ENCODE peak calls at places on chromosomes 2 and 18, in five cellular contexts. W is psoas muscle, U is spleen, V is B cell, J is epithelial cell of esophagus. E is an unnamed sample.

GRCh38 chr18:61823595-61823994 is 69.2 kb downstream of the RNF152 start:
- DNase-seq in W (no peak), U (no peak), V (no peak), J (no peak), E (no peak)

GRCh38 chr2:26585100-26585499 is 56.1 kb downstream of the CIB4 start:
- DNase-seq in W (no peak), U (peak), V (no peak), J (no peak), E (no peak)

GRCh38 chr2:222440670-222441422 is 16.5 kb downstream of the SGPP2 start:
- DNase-seq in W (no peak), U (no peak), V (no peak), J (no peak), E (peak)

GRCh38 chr18:79600596-79600995 is 79.0 kb upstream of the CTDP1 start:
- DNase-seq in W (peak), U (peak), V (no peak), J (no peak), E (no peak)

GRCh38 chr2:172106128-172106961 is 3.6 kb upstream of the DLX2 start:
- DNase-seq in W (peak), U (peak), V (peak), J (peak), E (peak)

GRCh38 chr2:58215429-58215828 is 25.7 kb downstream of the FANCL start:
- DNase-seq in W (no peak), U (no peak), V (no peak), J (no peak), E (no peak)

GRCh38 chr2:88481937-88482336 is 29.4 kb upstream of the FOXI3 start:
- DNase-seq in W (no peak), U (no peak), V (no peak), J (peak), E (peak)

GRCh38 chr2:231152800-231153557 is 28.1 kb upstream of the HTR2B start:
- DNase-seq in W (no peak), U (no peak), V (no peak), J (no peak), E (no peak)

GRCh38 chr2:27915191-27915590 is 24.7 kb downstream of the BABAM2 start:
- DNase-seq in W (no peak), U (no peak), V (no peak), J (no peak), E (no peak)

GRCh38 chr2:112690853-112691390 is 29.9 kb upstream of the NT5DC4 start:
- DNase-seq in W (peak), U (peak), V (peak), J (peak), E (peak)